ENCODE peak calls at places on chromosomes 12 and 14, in eight cellular contexts. N is left ventricle myocardium inferior; B is right lobe of liver; J is breast epithelium; A is H9; Z is neuronal stem cell; F is effector memory CD4-positive, alpha-beta T cell; P is ascending aorta. W is an unnamed sample.

GRCh38 chr12:113348849-113349536 is 9.4 kb upstream of the PLBD2 start:
- DNase-seq in Z (no peak), F (no peak), P (no peak), J (no peak), A (peak; percentile 74), B (no peak), N (no peak), W (no peak)

GRCh38 chr14:76331328-76332011 is 44.5 kb upstream of the ESRRB start:
- DNase-seq in B (no peak), A (no peak), N (no peak), P (no peak), J (no peak), F (no peak), Z (no peak), W (no peak)

GRCh38 chr12:22684526-22685118 is 59.7 kb downstream of the ETNK1 start:
- DNase-seq in Z (peak; percentile 27), P (no peak), F (no peak), J (no peak), B (no peak), N (no peak), A (no peak), W (no peak)

GRCh38 chr12:71585218-71585617 is 78.4 kb downstream of the ZFC3H1 start:
- DNase-seq in J (no peak), Z (no peak), A (no peak), B (no peak), F (no peak), N (no peak), P (no peak), W (no peak)

GRCh38 chr12:14403711-14404164 is 38.3 kb downstream of the ATF7IP start:
- DNase-seq in F (no peak), B (no peak), N (no peak), A (no peak), P (peak; percentile 69), J (no peak), Z (no peak), W (no peak)

GRCh38 chr12:115599251-115599811 is 678.2 kb downstream of the MED13L start:
- DNase-seq in P (no peak), N (peak; percentile 35), F (no peak), J (no peak), B (no peak), A (peak; percentile 42), Z (peak; percentile 38), W (no peak)

GRCh38 chr14:34797747-34798583 is 77.2 kb downstream of the BAZ1A start:
- DNase-seq in A (peak; percentile 54), J (no peak), N (no peak), F (no peak), B (no peak), Z (no peak), P (no peak), W (no peak)

GRCh38 chr14:91113829-91114078 is at the start of gene DGLUCY:
- DNase-seq in N (peak; percentile 86), F (peak; percentile 20), B (peak; percentile 89), A (no peak), J (no peak), Z (no peak), P (peak; percentile 76), W (peak; percentile 88)

GRCh38 chr12:6716874-6717437 is 6.9 kb upstream of the COPS7A start:
- DNase-seq in J (no peak), Z (no peak), F (no peak), N (no peak), A (no peak), B (no peak), P (no peak), W (no peak)

GRCh38 chr12:112382866-112383265 is 635 bp upstream of the HECTD4 start:
- DNase-seq in P (peak; percentile 62), J (no peak), A (no peak), B (no peak), F (no peak), N (no peak), Z (no peak), W (no peak)

GRCh38 chr14:54651018-54651351 is 84.1 kb downstream of the SAMD4A start:
- DNase-seq in N (no peak), B (no peak), A (no peak), F (no peak), Z (no peak), P (no peak), J (no peak), W (no peak)
- H3K27ac ChIP-seq in N (peak overlapping the region; percentile 90), B (peak overlapping the region; percentile 47), A (no peak overlapping the region), F (no peak overlapping the region), Z (peak overlapping the region; percentile 24), P (peak overlapping the region; percentile 86), J (peak overlapping the region; percentile 86), W (peak overlapping the region; percentile 66)

GRCh38 chr12:10389941-10390340 is at the start of gene KLRK1:
- DNase-seq in A (no peak), Z (no peak), B (no peak), P (no peak), J (no peak), N (no peak), F (no peak), W (no peak)

GRCh38 chr12:10395390-10395998 is 5.7 kb upstream of the KLRK1 start:
- DNase-seq in B (no peak), J (peak; percentile 69), P (peak; percentile 65), Z (no peak), A (peak; percentile 66), F (no peak), N (no peak), W (no peak)

GRCh38 chr12:10397311-10397710 is 7.5 kb upstream of the KLRK1 start:
- DNase-seq in F (no peak), Z (no peak), J (no peak), B (no peak), P (no peak), A (no peak), N (no peak), W (no peak)

GRCh38 chr12:10392394-10392930 is 2.6 kb upstream of the KLRK1 start:
- DNase-seq in Z (no peak), F (no peak), P (peak; percentile 78), J (peak; percentile 78), B (no peak), N (peak; percentile 56), A (no peak), W (peak; percentile 57)

GRCh38 chr12:10393291-10393690 is 3.5 kb upstream of the KLRK1 start:
- DNase-seq in F (no peak), N (no peak), B (no peak), J (no peak), Z (no peak), P (no peak), A (no peak), W (no peak)
- H3K4me1 ChIP-seq in F (no peaks in the 10 kb centered on the region), N (peaks cover 10% of the 10 kb centered on the region), B (no peaks in the 10 kb centered on the region), J (no peaks in the 10 kb centered on the region), Z (no peaks in the 10 kb centered on the region), P (no peaks in the 10 kb centered on the region), A (no peaks in the 10 kb centered on the region), W (peaks cover 23% of the 10 kb centered on the region)

DNA sequence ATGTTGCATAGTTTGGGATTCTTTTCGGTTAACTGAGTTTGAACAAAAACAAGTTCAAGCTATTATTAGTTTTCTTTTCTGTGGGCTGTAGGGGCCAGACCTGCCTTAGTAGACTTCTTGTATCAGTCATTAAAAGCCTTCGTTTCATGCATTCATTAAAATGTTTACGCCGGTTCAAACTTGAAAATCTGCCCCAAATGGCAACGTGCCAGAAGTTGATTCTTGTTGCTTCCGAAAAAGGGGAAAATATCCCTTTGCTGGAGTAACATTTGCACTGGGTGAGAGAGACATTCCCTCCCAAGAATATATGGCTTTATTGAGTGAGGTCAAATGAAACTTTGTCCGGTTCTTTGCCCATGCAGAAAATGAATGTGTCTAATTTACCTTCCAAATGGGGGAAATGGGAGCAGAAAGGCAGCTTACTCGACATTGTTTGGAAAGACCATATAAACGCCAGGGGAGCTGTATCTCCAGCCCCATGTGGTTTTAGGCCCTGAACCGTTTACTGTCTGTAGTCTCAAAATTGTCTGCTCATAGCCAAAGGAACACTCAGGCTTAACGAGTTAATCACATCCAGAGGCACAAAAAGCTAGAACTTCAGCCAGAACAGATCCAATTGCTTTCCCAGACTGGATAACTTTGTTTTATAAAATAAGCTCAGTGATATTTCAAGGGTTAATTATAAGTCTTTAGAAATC is 3.0 kb upstream of the EMP1 start:
- DNase-seq in P (no peak), A (no peak), N (no peak), J (no peak), B (no peak), F (no peak), Z (no peak), W (no peak)
- H3K27ac ChIP-seq in P (no peak overlapping the region), A (no peak overlapping the region), N (peak overlapping the region; percentile 13), J (peak overlapping the region; percentile 97), B (no peak overlapping the region), F (no peak overlapping the region), Z (no peak overlapping the region), W (no peak overlapping the region)

GRCh38 chr12:2301531-2302461 is 249.0 kb downstream of the CACNA1C start:
- DNase-seq in N (peak; percentile 67), J (no peak), B (no peak), F (no peak), A (no peak), P (peak; percentile 90), Z (no peak), W (no peak)
- H3K4me1 ChIP-seq in N (peaks cover 98% of the 10 kb centered on the region), J (peaks cover 7% of the 10 kb centered on the region), B (no peaks in the 10 kb centered on the region), F (no peaks in the 10 kb centered on the region), A (peaks cover 3% of the 10 kb centered on the region), P (peaks cover 14% of the 10 kb centered on the region), Z (peaks cover 3% of the 10 kb centered on the region), W (peaks cover 16% of the 10 kb centered on the region)

GRCh38 chr12:27336254-27336653 is 3.6 kb downstream of the BMAL2 start:
- DNase-seq in B (no peak), A (no peak), P (no peak), N (no peak), F (no peak), J (no peak), Z (no peak), W (no peak)

GRCh38 chr12:27334052-27334720 is 1.6 kb downstream of the BMAL2 start:
- DNase-seq in Z (no peak), P (no peak), N (no peak), F (no peak), B (no peak), J (no peak), A (no peak), W (no peak)

GRCh38 chr12:27337376-27337775 is 4.7 kb downstream of the BMAL2 start:
- DNase-seq in Z (no peak), A (no peak), N (no peak), F (no peak), J (no peak), P (no peak), B (no peak), W (no peak)

GRCh38 chr12:27334721-27335082 is 2.1 kb downstream of the BMAL2 start:
- DNase-seq in N (no peak), P (no peak), A (no peak), Z (no peak), J (no peak), B (no peak), F (no peak), W (no peak)

GRCh38 chr12:27335364-27336145 is 2.9 kb downstream of the BMAL2 start:
- DNase-seq in P (no peak), B (no peak), Z (no peak), A (no peak), N (no peak), F (no peak), J (no peak), W (no peak)
- H3K27ac ChIP-seq in P (no peak overlapping the region), B (no peak overlapping the region), Z (no peak overlapping the region), A (no peak overlapping the region), N (no peak overlapping the region), F (no peak overlapping the region), J (no peak overlapping the region), W (no peak overlapping the region)

GRCh38 chr14:64816221-64816783 is 63.4 kb downstream of the SPTB start:
- DNase-seq in J (no peak), B (no peak), Z (no peak), N (no peak), F (no peak), A (no peak), P (no peak), W (no peak)
- H3K4me1 ChIP-seq in J (no peaks in the 10 kb centered on the region), B (no peaks in the 10 kb centered on the region), Z (no peaks in the 10 kb centered on the region), N (peaks cover 34% of the 10 kb centered on the region), F (no peaks in the 10 kb centered on the region), A (peaks cover 5% of the 10 kb centered on the region), P (peaks cover 5% of the 10 kb centered on the region), W (no peaks in the 10 kb centered on the region)

W was measured in left lung.